ENCODE peak calls at places on chromosomes 3 and 15, in six cellular contexts. E is hypothalamus; C is HTR-8/SVneo; A is stimulated activated CD8-positive, alpha-beta memory T cell treated with anti-CD3 and anti-CD28 coated beads, Interleukin-15, amount 100 ng/mL, for 24 hours; U is HS-27A; Z is A549. F is an unnamed sample.

GRCh38 chr3:44444896-44445691 is 32.4 kb downstream of the ZNF445 start:
- DNase-seq in E (no peak), C (no peak), A (no peak), U (no peak), Z (no peak), F (no peak)

GRCh38 chr3:63763156-63763555 is 55.9 kb upstream of the C3orf49 start:
- DNase-seq in E (no peak), C (peak; percentile 13), A (no peak), U (peak; percentile 57), Z (no peak), F (no peak)

GRCh38 chr3:194472290-194472920 is 14.4 kb downstream of the ATP13A3 start:
- DNase-seq in E (no peak), C (peak; percentile 31), A (no peak), U (no peak), Z (peak; percentile 25), F (peak; percentile 75)

GRCh38 chr3:187678869-187679268 is 8.7 kb upstream of the SST start:
- DNase-seq in E (peak; percentile 11), C (peak; percentile 37), A (no peak), U (peak; percentile 30), Z (peak; percentile 8), F (peak; percentile 78)

GRCh38 chr3:183392166-183393034 is 36.0 kb downstream of the MCF2L2 start:
- DNase-seq in E (no peak), C (no peak), A (no peak), U (no peak), Z (no peak), F (no peak)

GRCh38 chr3:136008732-136009456 is 43.4 kb downstream of the PPP2R3A start:
- DNase-seq in E (no peak), C (no peak), A (no peak), U (no peak), Z (no peak), F (no peak)

GRCh38 chr15:77611767-77612166 is 20.9 kb downstream of the LINGO1 start:
- DNase-seq in E (no peak), C (no peak), A (no peak), U (no peak), Z (no peak), F (no peak)

GRCh38 chr3:121592856-121593702 is at the start of gene FBXO40:
- DNase-seq in E (no peak), C (no peak), A (no peak), U (no peak), Z (no peak), F (no peak)

GRCh38 chr3:98788651-98789050 is 25.5 kb downstream of the ST3GAL6 start:
- DNase-seq in E (no peak), C (no peak), A (no peak), U (no peak), Z (no peak), F (peak; percentile 32)

GRCh38 chr3:194134231-194134756 is 1.7 kb upstream of the HES1 start:
- DNase-seq in E (peak; percentile 67), C (no peak), A (no peak), U (no peak), Z (no peak), F (no peak)

GRCh38 chr3:45387636-45388348 is 584 bp upstream of the LARS2 start:
- DNase-seq in E (no peak), C (no peak), A (no peak), U (no peak), Z (no peak), F (no peak)

GRCh38 chr15:57537072-57537471 is 54.6 kb upstream of the MYZAP start:
- DNase-seq in E (peak; percentile 16), C (peak; percentile 29), A (no peak), U (peak; percentile 93), Z (no peak), F (no peak)

F was measured in Kasumi-1.